ENCODE peak calls at places on chromosomes 6 and 20, in seven cellular contexts. J is NCI-H748 treated with DMSO at 0.1 percent for 48 hours; L is NCI-H510A; G is WTC11; H is upper lobe of left lung; E is pancreas; N is stimulated activated naive CD4-positive, alpha-beta T cell treated with Interleukin-2 at 50 U/mL for 16 hours. F is an unnamed sample.

GRCh38 chr20:58483470-58483869 is 31.7 kb downstream of the APCDD1L start:
- DNase-seq in J (no peak), L (no peak), G (no peak), H (no peak), E (no peak), N (no peak), F (no peak)

GRCh38 chr6:33570806-33571636 is 9.1 kb downstream of the BAK1 start:
- DNase-seq in J (peak; percentile 70), L (peak; percentile 92), G (peak; percentile 76), H (peak; percentile 95), E (peak; percentile 80), N (peak; percentile 93), F (peak; percentile 95)

GRCh38 chr20:1467355-1468116 is 887 bp upstream of the NSFL1C start:
- DNase-seq in J (peak; percentile 7), L (no peak), G (no peak), H (no peak), E (peak; percentile 60), N (no peak), F (no peak)

GRCh38 chr6:136403166-136403980 is 113.7 kb upstream of the BCLAF1 start:
- DNase-seq in J (no peak), L (no peak), G (no peak), H (no peak), E (no peak), N (no peak), F (no peak)

GRCh38 chr20:52031574-52032303 is 159.8 kb downstream of the ZFP64 start:
- DNase-seq in J (no peak), L (no peak), G (no peak), H (no peak), E (no peak), N (no peak), F (peak; percentile 68)

GRCh38 chr20:33131949-33132822 is 35.8 kb upstream of the BPIFA2 start:
- DNase-seq in J (no peak), L (no peak), G (peak; percentile 22), H (peak; percentile 38), E (no peak), N (no peak), F (no peak)

GRCh38 chr6:113495521-113495920 is 361.6 kb upstream of the MARCKS start:
- DNase-seq in J (no peak), L (no peak), G (no peak), H (no peak), E (no peak), N (no peak), F (no peak)

GRCh38 chr6:161418458-161418945 is 144.6 kb upstream of the AGPAT4 start:
- DNase-seq in J (peak; percentile 40), L (no peak), G (no peak), H (no peak), E (peak; percentile 72), N (no peak), F (no peak)

GRCh38 chr6:143545976-143546547 is 34.5 kb upstream of the FUCA2 start:
- DNase-seq in J (no peak), L (no peak), G (no peak), H (no peak), E (no peak), N (no peak), F (no peak)

GRCh38 chr20:40860487-40860902 is 168.1 kb upstream of the TOP1 start:
- DNase-seq in J (no peak), L (peak; percentile 17), G (no peak), H (no peak), E (peak; percentile 29), N (no peak), F (no peak)

GRCh38 chr6:68834561-68834960 is 199.5 kb downstream of the ADGRB3 start:
- DNase-seq in J (no peak), L (no peak), G (no peak), H (no peak), E (no peak), N (no peak), F (no peak)

GRCh38 chr6:139029470-139030210 is 1.1 kb downstream of the ABRACL start:
- DNase-seq in J (peak; percentile 58), L (peak; percentile 2), G (peak; percentile 47), H (no peak), E (peak; percentile 73), N (peak; percentile 9), F (peak; percentile 46)

GRCh38 chr20:53331151-53331973 is 262.3 kb downstream of the ZNF217 start:
- DNase-seq in J (no peak), L (no peak), G (no peak), H (no peak), E (no peak), N (no peak), F (no peak)

GRCh38 chr6:1524040-1524480 is 85.7 kb upstream of the FOXC1 start:
- DNase-seq in J (no peak), L (no peak), G (peak; percentile 91), H (peak; percentile 94), E (peak; percentile 49), N (peak; percentile 68), F (peak; percentile 83)

GRCh38 chr6:8526619-8527018 is 91.3 kb upstream of the SLC35B3 start:
- DNase-seq in J (no peak), L (no peak), G (peak; percentile 18), H (no peak), E (no peak), N (no peak), F (no peak)

GRCh38 chr6:121596441-121596840 is 161.0 kb downstream of the GJA1 start:
- DNase-seq in J (no peak), L (no peak), G (no peak), H (no peak), E (no peak), N (no peak), F (no peak)

GRCh38 chr6:84027340-84028183 is 6.0 kb upstream of the MRAP2 start:
- DNase-seq in J (peak; percentile 88), L (no peak), G (no peak), H (no peak), E (peak; percentile 41), N (no peak), F (no peak)

GRCh38 chr6:43269273-43270007 is 26.2 kb downstream of the TTBK1 start:
- DNase-seq in J (no peak), L (no peak), G (peak; percentile 50), H (peak; percentile 88), E (peak; percentile 80), N (peak; percentile 20), F (peak; percentile 43)

GRCh38 chr6:116616757-116617093 is 446 bp downstream of the RSPH4A start:
- DNase-seq in J (no peak), L (no peak), G (peak; percentile 28), H (peak; percentile 42), E (peak; percentile 25), N (no peak), F (peak; percentile 14)

GRCh38 chr6:43992783-43993505 is 134.3 kb downstream of the MRPL14 start:
- DNase-seq in J (no peak), L (no peak), G (no peak), H (no peak), E (peak; percentile 79), N (no peak), F (no peak)

GRCh38 chr20:20207291-20207690 is 155.0 kb downstream of the CFAP61 start:
- DNase-seq in J (peak; percentile 37), L (peak; percentile 55), G (peak; percentile 35), H (no peak), E (no peak), N (no peak), F (no peak)

GRCh38 chr20:58017237-58017969 is 211.1 kb downstream of the ANKRD60 start:
- DNase-seq in J (no peak), L (no peak), G (no peak), H (peak; percentile 51), E (peak; percentile 67), N (no peak), F (no peak)

GRCh38 chr6:158408552-158409130 is 96.4 kb downstream of the TULP4 start:
- DNase-seq in J (no peak), L (no peak), G (no peak), H (peak; percentile 39), E (no peak), N (no peak), F (no peak)

GRCh38 chr6:2935566-2936291 is 32.6 kb upstream of the SERPINB9 start:
- DNase-seq in J (no peak), L (no peak), G (no peak), H (peak; percentile 73), E (no peak), N (no peak), F (no peak)

GRCh38 chr6:3194535-3195376 is 32.7 kb downstream of the TUBB2B start:
- DNase-seq in J (peak; percentile 89), L (no peak), G (no peak), H (no peak), E (no peak), N (no peak), F (peak; percentile 50)

GRCh38 chr6:41702089-41702745 is 33.2 kb downstream of the TFEB start:
- DNase-seq in J (no peak), L (no peak), G (no peak), H (no peak), E (no peak), N (peak; percentile 10), F (no peak)

GRCh38 chr20:6994452-6994851 is 227.0 kb downstream of the BMP2 start:
- DNase-seq in J (no peak), L (no peak), G (no peak), H (no peak), E (no peak), N (no peak), F (no peak)

GRCh38 chr6:113854531-113855499 is 2.3 kb upstream of the MARCKS start:
- DNase-seq in J (peak; percentile 92), L (no peak), G (peak; percentile 87), H (peak; percentile 92), E (peak; percentile 94), N (no peak), F (peak; percentile 7)

GRCh38 chr6:50330963-50331362 is 281.2 kb upstream of the DEFB112 start:
- DNase-seq in J (no peak), L (no peak), G (no peak), H (no peak), E (no peak), N (no peak), F (no peak)

GRCh38 chr6:152821525-152821924 is 70.9 kb downstream of the VIP start:
- DNase-seq in J (no peak), L (no peak), G (no peak), H (no peak), E (no peak), N (no peak), F (no peak)

GRCh38 chr6:148231572-148231971 is 111.1 kb upstream of the SASH1 start:
- DNase-seq in J (no peak), L (no peak), G (no peak), H (no peak), E (no peak), N (no peak), F (no peak)

GRCh38 chr20:38034961-38035360 is 1.4 kb downstream of the RPRD1B start:
- DNase-seq in J (no peak), L (no peak), G (no peak), H (no peak), E (no peak), N (no peak), F (no peak)

GRCh38 chr6:157019733-157020132 is 242.6 kb downstream of the ARID1B start:
- DNase-seq in J (no peak), L (no peak), G (no peak), H (no peak), E (no peak), N (no peak), F (no peak)

GRCh38 chr6:158358450-158359077 is 46.3 kb downstream of the TULP4 start:
- DNase-seq in J (peak; percentile 14), L (no peak), G (no peak), H (no peak), E (peak; percentile 93), N (no peak), F (no peak)

GRCh38 chr6:74357329-74357728 is 661.3 kb downstream of the CD109 start:
- DNase-seq in J (no peak), L (no peak), G (no peak), H (no peak), E (no peak), N (no peak), F (no peak)

F was measured in stimulated activated naive CD8-positive, alpha-beta T cell treated with anti-CD3 and anti-CD28 coated beads, Interleukin-15, amount 100 ng/mL, for 72 hours.